ENCODE peak calls at places on chromosomes 13 and 19, in ten cellular contexts. K is retina, B is T-cell, F is lower leg skin, U is left cardiac atrium, T is NCI-H2029 treated with DMSO at 0.1 percent for 48 hours, G is AG10803, V is astrocyte of the spinal cord, D is NCI-H774, M is A549. X is an unnamed sample.

GRCh38 chr19:10826236-10826635 is 9.8 kb downstream of the TMED1 start:
- DNase-seq in B (no peak), D (no peak), G (no peak), F (no peak), M (no peak), V (no peak), U (no peak), K (no peak), T (no peak), X (no peak)

GRCh38 chr19:15828121-15828620 is 12.7 kb upstream of the OR10H1 start:
- DNase-seq in V (no peak), M (no peak), T (no peak), B (no peak), F (no peak), G (no peak), D (no peak), U (no peak), K (no peak), X (no peak)

GRCh38 chr13:23515116-23515515 is 55.1 kb upstream of the TNFRSF19 start:
- DNase-seq in T (no peak), V (no peak), G (no peak), U (no peak), D (no peak), M (no peak), F (no peak), K (no peak), B (no peak), X (no peak)

GRCh38 chr19:6739390-6739883 is at the start of gene TRIP10:
- DNase-seq in M (peak), D (peak), T (peak), V (peak), K (peak), F (peak), B (peak), U (peak), G (peak), X (peak)

GRCh38 chr13:44739120-44739519 is 163.0 kb upstream of the TSC22D1 start:
- DNase-seq in G (no peak), D (no peak), U (no peak), M (no peak), V (no peak), T (no peak), B (no peak), F (no peak), K (no peak), X (no peak)

GRCh38 chr13:36715841-36716240 is 42.0 kb downstream of the SERTM1 start:
- DNase-seq in G (no peak), U (no peak), K (no peak), F (no peak), M (no peak), V (no peak), D (no peak), T (no peak), B (no peak), X (no peak)

GRCh38 chr13:101144808-101145419 is 271.4 kb downstream of the NALCN start:
- DNase-seq in V (peak), T (peak), G (peak), B (no peak), F (no peak), U (no peak), K (peak), M (no peak), D (peak), X (peak)

GRCh38 chr13:64090311-64090710 is 2674.7 kb upstream of the PCDH20 start:
- DNase-seq in T (no peak), M (no peak), U (no peak), D (no peak), K (no peak), G (no peak), V (no peak), F (no peak), B (no peak), X (no peak)

GRCh38 chr13:39787086-39787487 is 131.6 kb downstream of the COG6 start:
- DNase-seq in U (no peak), G (peak), F (no peak), V (no peak), B (no peak), K (peak), D (no peak), T (no peak), M (no peak), X (no peak)

GRCh38 chr19:10430505-10431253 is 10.3 kb downstream of the PDE4A start:
- DNase-seq in M (no peak), G (peak), B (no peak), U (peak), K (no peak), D (peak), F (no peak), V (no peak), T (no peak), X (no peak)

GRCh38 chr19:38657633-38658222 is 10.3 kb downstream of the ACTN4 start:
- DNase-seq in D (no peak), V (peak), K (no peak), G (peak), B (peak), T (no peak), U (no peak), M (peak), F (no peak), X (no peak)

GRCh38 chr13:37934339-37935191 is 65.0 kb upstream of the TRPC4 start:
- DNase-seq in M (no peak), B (no peak), V (no peak), F (no peak), D (no peak), U (peak), K (no peak), G (no peak), T (no peak), X (no peak)

GRCh38 chr19:5148794-5149190 is 179.9 kb downstream of the KDM4B start:
- DNase-seq in T (no peak), M (no peak), B (no peak), U (peak), G (no peak), D (no peak), F (no peak), V (no peak), K (no peak), X (no peak)

GRCh38 chr13:29507356-29507755 is 88.1 kb downstream of the SLC7A1 start:
- DNase-seq in F (no peak), M (no peak), V (no peak), U (no peak), B (no peak), T (no peak), G (peak), D (no peak), K (peak), X (no peak)

GRCh38 chr13:99260216-99260615 is 2.0 kb upstream of the GPR18 start:
- DNase-seq in V (no peak), F (no peak), T (no peak), K (no peak), D (no peak), G (peak), U (no peak), B (no peak), M (no peak), X (no peak)

GRCh38 chr19:40659116-40659515 is 31.3 kb downstream of the NUMBL start:
- DNase-seq in D (no peak), B (no peak), F (no peak), G (no peak), K (no peak), V (no peak), U (no peak), M (no peak), T (no peak), X (no peak)

X was measured in effector CD4-positive, alpha-beta T cell.